ENCODE peak calls at places on chromosomes 16 and 17, in nine cellular contexts. T is T-helper 2 cell; B is fibroblast of villous mesenchyme; K is AG20443; J is breast epithelium; O is endodermal cell; H is ureter; S is mucosa of descending colon; M is CD8-positive, alpha-beta T cell. N is an unnamed sample.

GRCh38 chr17:32903774-32904673 is 23.9 kb upstream of the TMEM98 start:
- DNase-seq in T (no peak), B (no peak), K (no peak), J (no peak), O (no peak), H (no peak), S (no peak), M (no peak), N (no peak)

GRCh38 chr16:87635541-87636049 is 33.3 kb downstream of the JPH3 start:
- DNase-seq in T (peak; percentile 34), B (peak; percentile 27), K (peak; percentile 77), J (peak; percentile 21), O (peak; percentile 87), H (peak; percentile 68), S (peak; percentile 79), M (peak; percentile 72), N (peak; percentile 78)

GRCh38 chr17:29243792-29244191 is 2.9 kb upstream of the CRYBA1 start:
- DNase-seq in T (no peak), B (peak; percentile 39), K (peak; percentile 50), J (no peak), O (peak; percentile 71), H (no peak), S (no peak), M (no peak), N (peak; percentile 47)

GRCh38 chr17:62067165-62068145 is 2.4 kb upstream of the MED13 start:
- DNase-seq in T (no peak), B (no peak), K (no peak), J (no peak), O (peak; percentile 67), H (no peak), S (no peak), M (no peak), N (no peak)

GRCh38 chr17:60699090-60699489 is 21.4 kb downstream of the BCAS3 start:
- DNase-seq in T (no peak), B (no peak), K (no peak), J (no peak), O (no peak), H (no peak), S (no peak), M (no peak), N (no peak)

GRCh38 chr16:75108792-75109731 is 7.5 kb downstream of the LDHD start:
- DNase-seq in T (no peak), B (peak; percentile 87), K (peak; percentile 79), J (peak; percentile 95), O (peak; percentile 61), H (peak; percentile 95), S (peak; percentile 66), M (peak; percentile 70), N (no peak)

GRCh38 chr16:2282866-2283555 is 15.1 kb upstream of the RNPS1 start:
- DNase-seq in T (no peak), B (no peak), K (no peak), J (no peak), O (peak; percentile 38), H (no peak), S (no peak), M (no peak), N (no peak)

GRCh38 chr17:34727601-34728000 is 148.2 kb downstream of the TMEM132E start:
- DNase-seq in T (no peak), B (no peak), K (no peak), J (no peak), O (peak; percentile 42), H (no peak), S (no peak), M (no peak), N (no peak)

GRCh38 chr17:47239663-47240374 is 13.8 kb upstream of the ITGB3 start:
- DNase-seq in T (no peak), B (peak; percentile 96), K (peak; percentile 87), J (peak; percentile 67), O (no peak), H (peak; percentile 85), S (peak; percentile 56), M (no peak), N (peak; percentile 30)

GRCh38 chr17:56603486-56604238 is 10.2 kb downstream of the NOG start:
- DNase-seq in T (no peak), B (no peak), K (no peak), J (no peak), O (no peak), H (no peak), S (no peak), M (no peak), N (no peak)

GRCh38 chr16:5056347-5056746 is 9.4 kb downstream of the C16orf89 start:
- DNase-seq in T (no peak), B (no peak), K (peak; percentile 59), J (no peak), O (peak; percentile 91), H (no peak), S (peak; percentile 40), M (peak; percentile 36), N (peak; percentile 18)

GRCh38 chr16:56571525-56571924 is 6.7 kb downstream of the MT4 start:
- DNase-seq in T (no peak), B (no peak), K (no peak), J (no peak), O (no peak), H (no peak), S (no peak), M (no peak), N (no peak)

GRCh38 chr17:62804822-62805221 is 3.3 kb downstream of the MARCHF10 start:
- DNase-seq in T (no peak), B (peak; percentile 77), K (peak; percentile 79), J (no peak), O (peak; percentile 36), H (no peak), S (no peak), M (no peak), N (no peak)

GRCh38 chr17:35448214-35448898 is at the start of gene SLFN13:
- DNase-seq in T (peak; percentile 52), B (peak; percentile 29), K (peak; percentile 56), J (peak; percentile 92), O (peak; percentile 95), H (peak; percentile 69), S (peak; percentile 73), M (peak; percentile 84), N (peak; percentile 69)

GRCh38 chr17:33941744-33942143 is 313.3 kb upstream of the CCL2 start:
- DNase-seq in T (no peak), B (no peak), K (no peak), J (no peak), O (no peak), H (no peak), S (no peak), M (no peak), N (no peak)

N was measured in HAP-1.